ENCODE peak calls at places on chromosomes 1 and 21, in ten cellular contexts. Y is dorsolateral prefrontal cortex; I is kidney; D is heart right ventricle; N is CD4-positive, alpha-beta T cell; K is astrocyte; G is GM12878; V is hepatocyte; U is upper lobe of right lung; E is neural progenitor cell. X is an unnamed sample.
A peak's percentile ranks its signal among the peaks of the same experiment; 100 is the strongest.

GRCh38 chr1:51661081-51661518 is 44.2 kb downstream of the OSBPL9 start:
- DNase-seq in Y (no peak), I (no peak), D (no peak), N (no peak), K (peak; percentile 97), G (no peak), V (peak; percentile 41), U (no peak), E (no peak), X (no peak)

GRCh38 chr1:244353572-244354091 is 98.1 kb downstream of the ADSS2 start:
- DNase-seq in Y (no peak), I (peak; percentile 79), D (peak; percentile 38), N (no peak), K (peak; percentile 93), G (no peak), V (peak; percentile 83), U (no peak), E (peak; percentile 73), X (no peak)

GRCh38 chr1:207032528-207033017 is at the start of gene C1orf116:
- DNase-seq in Y (no peak), I (peak; percentile 79), D (no peak), N (no peak), K (no peak), G (no peak), V (peak; percentile 88), U (peak; percentile 79), E (peak; percentile 61), X (no peak)

GRCh38 chr1:113467991-113468390 is 77.7 kb downstream of the MAGI3 start:
- DNase-seq in Y (no peak), I (no peak), D (no peak), N (no peak), K (no peak), G (no peak), V (no peak), U (no peak), E (no peak), X (no peak)

GRCh38 chr1:44688760-44689446 is 14.4 kb downstream of the ARMH1 start:
- DNase-seq in Y (no peak), I (no peak), D (no peak), N (no peak), K (no peak), G (no peak), V (no peak), U (no peak), E (no peak), X (no peak)

GRCh38 chr1:234731371-234732085 is 121.5 kb upstream of the IRF2BP2 start:
- DNase-seq in Y (no peak), I (no peak), D (no peak), N (peak; percentile 45), K (peak; percentile 92), G (peak; percentile 68), V (no peak), U (no peak), E (no peak), X (no peak)

GRCh38 chr1:67716800-67717199 is 31.8 kb downstream of the GADD45A start:
- DNase-seq in Y (no peak), I (no peak), D (no peak), N (no peak), K (no peak), G (no peak), V (no peak), U (no peak), E (no peak), X (no peak)

GRCh38 chr1:169892819-169893644 is 664 bp downstream of the SCYL3 start:
- DNase-seq in Y (no peak), I (peak; percentile 85), D (peak; percentile 29), N (no peak), K (no peak), G (no peak), V (peak; percentile 23), U (peak; percentile 80), E (peak; percentile 11), X (no peak)

DNA sequence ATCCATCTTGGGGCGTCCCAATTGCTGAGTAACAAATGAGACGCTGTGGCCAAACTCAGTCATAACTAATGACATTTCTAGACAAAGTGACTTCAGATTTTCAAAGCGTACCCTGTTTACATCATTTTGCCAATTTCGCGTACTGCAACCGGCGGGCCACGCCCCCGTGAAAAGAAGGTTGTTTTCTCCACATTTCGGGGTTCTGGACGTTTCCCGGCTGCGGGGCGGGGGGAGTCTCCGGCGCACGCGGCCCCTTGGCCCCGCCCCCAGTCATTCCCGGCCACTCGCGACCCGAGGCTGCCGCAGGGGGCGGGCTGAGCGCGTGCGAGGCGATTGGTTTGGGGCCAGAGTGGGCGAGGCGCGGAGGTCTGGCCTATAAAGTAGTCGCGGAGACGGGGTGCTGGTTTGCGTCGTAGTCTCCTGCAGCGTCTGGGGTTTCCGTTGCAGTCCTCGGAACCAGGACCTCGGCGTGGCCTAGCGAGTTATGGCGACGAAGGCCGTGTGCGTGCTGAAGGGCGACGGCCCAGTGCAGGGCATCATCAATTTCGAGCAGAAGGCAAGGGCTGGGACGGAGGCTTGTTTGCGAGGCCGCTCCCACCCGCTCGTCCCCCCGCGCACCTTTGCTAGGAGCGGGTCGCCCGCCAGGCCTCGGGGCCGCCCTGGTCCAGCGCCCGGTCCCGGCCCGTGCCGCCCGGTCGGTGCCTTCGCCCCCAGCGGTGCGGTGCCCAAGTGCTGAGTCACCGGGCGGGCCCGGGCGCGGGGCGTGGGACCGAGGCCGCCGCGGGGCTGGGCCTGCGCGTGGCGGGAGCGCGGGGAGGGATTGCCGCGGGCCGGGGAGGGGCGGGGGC is at the start of gene SOD1:
- DNase-seq in Y (peak; percentile 96), I (peak; percentile 98), D (peak; percentile 96), N (peak; percentile 98), K (peak; percentile 80), G (peak; percentile 75), V (peak; percentile 95), U (peak; percentile 97), E (peak; percentile 94), X (peak; percentile 98)
- TF ChIP-seq CTCF in Y (peak; percentile 37), I (peak; percentile 11), D (peak; percentile 26), N (no peak), K (no peak), G (no peak), V (no peak), U (peak; percentile 32), E (no peak), X (no peak)

GRCh38 chr1:166489356-166489669 is 322.5 kb upstream of the FAM78B start:
- DNase-seq in Y (no peak), I (no peak), D (no peak), N (no peak), K (no peak), G (no peak), V (no peak), U (no peak), E (no peak), X (no peak)
- H3K27ac ChIP-seq in Y (no peak overlapping the region), I (no peak overlapping the region), D (no peak overlapping the region), N (peak overlapping the region; percentile 71), K (no peak overlapping the region), G (peak overlapping the region; percentile 74), V (no peak overlapping the region), U (no peak overlapping the region), E (no peak overlapping the region), X (no peak overlapping the region)

GRCh38 chr1:160996195-160996594 is 24.8 kb downstream of the F11R start:
- DNase-seq in Y (no peak), I (no peak), D (no peak), N (no peak), K (peak; percentile 80), G (no peak), V (no peak), U (no peak), E (no peak), X (no peak)

GRCh38 chr1:160993544-160993943 is 27.4 kb downstream of the F11R start:
- DNase-seq in Y (no peak), I (no peak), D (no peak), N (no peak), K (peak; percentile 39), G (no peak), V (peak; percentile 57), U (no peak), E (no peak), X (no peak)

GRCh38 chr1:160999376-160999775 is 21.6 kb downstream of the F11R start:
- DNase-seq in Y (no peak), I (no peak), D (no peak), N (no peak), K (no peak), G (no peak), V (no peak), U (peak; percentile 42), E (no peak), X (no peak)

GRCh38 chr1:161001068-161001467 is 19.9 kb downstream of the F11R start:
- DNase-seq in Y (no peak), I (no peak), D (no peak), N (no peak), K (no peak), G (no peak), V (no peak), U (peak; percentile 57), E (no peak), X (no peak)

DNA sequence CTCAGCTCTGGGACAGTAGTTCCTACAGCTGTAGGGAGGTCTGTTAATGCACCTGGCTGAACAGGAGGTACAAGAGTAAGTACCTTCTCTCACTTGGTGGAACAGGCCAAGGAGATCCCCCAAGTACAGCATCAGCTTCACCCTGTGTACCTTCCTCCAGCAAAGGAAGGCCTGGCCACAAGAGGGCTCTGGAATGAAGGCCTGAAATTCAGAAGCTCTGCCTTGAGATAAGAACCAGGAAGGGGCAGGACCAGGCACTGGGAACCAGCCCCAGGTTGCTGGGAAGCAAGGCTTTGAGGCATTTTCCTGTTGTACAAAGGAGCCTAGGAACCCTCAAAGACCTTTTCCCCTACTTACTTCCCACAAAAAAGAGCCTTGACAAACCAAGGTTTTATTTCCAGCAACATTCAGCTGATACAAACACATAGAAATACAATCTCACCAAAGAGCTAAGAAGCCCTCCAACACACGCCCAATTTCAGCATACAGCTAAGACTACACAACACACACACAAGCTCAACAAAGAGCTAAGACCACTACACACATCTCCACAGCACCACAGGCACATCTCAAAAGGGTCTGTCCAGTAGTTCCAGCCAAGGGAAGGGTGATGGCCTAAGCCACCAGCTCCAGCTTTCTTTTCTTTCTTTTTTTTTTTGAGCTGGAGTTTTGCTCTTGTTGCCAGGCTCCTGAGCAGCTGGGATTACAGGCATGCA is 23.5 kb downstream of the F11R start:
- DNase-seq in Y (no peak), I (peak; percentile 77), D (peak; percentile 83), N (peak; percentile 45), K (peak; percentile 49), G (no peak), V (peak; percentile 83), U (peak; percentile 77), E (peak; percentile 49), X (peak; percentile 81)
- TF ChIP-seq CTCF in Y (peak; percentile 53), I (peak; percentile 71), D (peak; percentile 47), N (peak; percentile 56), K (peak; percentile 34), G (peak; percentile 65), V (peak; percentile 65), U (peak; percentile 68), E (peak; percentile 54), X (peak; percentile 92)

GRCh38 chr1:111556318-111557037 is 53.0 kb upstream of the ADORA3 start:
- DNase-seq in Y (no peak), I (no peak), D (no peak), N (no peak), K (no peak), G (no peak), V (no peak), U (no peak), E (no peak), X (no peak)

GRCh38 chr1:111553199-111553598 is 49.8 kb upstream of the ADORA3 start:
- DNase-seq in Y (no peak), I (no peak), D (no peak), N (no peak), K (peak; percentile 83), G (no peak), V (no peak), U (no peak), E (no peak), X (no peak)

GRCh38 chr1:111551623-111552470 is 48.4 kb upstream of the ADORA3 start:
- DNase-seq in Y (no peak), I (no peak), D (no peak), N (no peak), K (no peak), G (no peak), V (peak; percentile 35), U (no peak), E (no peak), X (no peak)

DNA sequence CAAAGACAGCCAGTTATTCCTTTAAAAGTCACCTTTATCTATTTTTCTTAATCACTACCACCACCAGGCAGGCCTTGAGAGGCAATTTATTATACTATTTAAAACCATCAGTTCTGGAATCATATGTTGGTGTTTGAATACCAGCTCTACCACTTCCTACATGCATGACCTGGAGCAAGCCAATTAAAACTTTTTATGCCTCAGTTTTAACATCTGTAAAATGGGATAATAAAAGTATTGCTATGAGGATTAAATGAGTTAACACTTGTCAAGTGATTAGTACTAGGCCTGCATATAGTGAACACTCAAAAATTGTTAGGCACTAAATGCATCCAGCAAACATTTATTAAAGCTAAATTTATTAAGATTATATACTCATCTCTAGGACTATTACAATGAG is 49.2 kb upstream of the ADORA3 start:
- DNase-seq in Y (no peak), I (no peak), D (no peak), N (no peak), K (no peak), G (no peak), V (no peak), U (no peak), E (no peak), X (no peak)
- H3K27ac ChIP-seq in Y (no peak overlapping the region), I (no peak overlapping the region), D (no peak overlapping the region), N (no peak overlapping the region), K (peak overlapping the region; percentile 60), G (no peak overlapping the region), V (peak overlapping the region; percentile 54), U (no peak overlapping the region), E (no peak overlapping the region), X (no peak overlapping the region)

X was measured in WERI-Rb-1.